ENCODE peak calls at places on chromosomes 2 and 18, in nine cellular contexts. One of them, this sample, is unnamed.
A peak's percentile ranks its signal among the peaks of the same experiment; 100 is the strongest.

GRCh38 chr2:238963164-238963969 is 115.5 kb downstream of the TWIST2 start:
- DNase-seq in spleen: no peak
- DNase-seq in lower lobe of right lung: no peak
- DNase-seq in ascending aorta: no peak
- DNase-seq in cardiac muscle cell: peak; percentile 35
- DNase-seq in mammary epithelial cell: no peak
- DNase-seq in tibial nerve: no peak
- DNase-seq in uterus: no peak
- DNase-seq in heart right ventricle: no peak
- DNase-seq in this sample: no peak

GRCh38 chr2:239295377-239296019 is 105.3 kb downstream of the HDAC4 start:
- DNase-seq in spleen: no peak
- DNase-seq in lower lobe of right lung: no peak
- DNase-seq in ascending aorta: no peak
- DNase-seq in cardiac muscle cell: no peak
- DNase-seq in mammary epithelial cell: no peak
- DNase-seq in tibial nerve: no peak
- DNase-seq in uterus: no peak
- DNase-seq in heart right ventricle: no peak
- DNase-seq in this sample: no peak

GRCh38 chr2:186319105-186319504 is 167.0 kb upstream of the ZC3H15 start:
- DNase-seq in spleen: no peak
- DNase-seq in lower lobe of right lung: no peak
- DNase-seq in ascending aorta: no peak
- DNase-seq in cardiac muscle cell: no peak
- DNase-seq in mammary epithelial cell: no peak
- DNase-seq in tibial nerve: no peak
- DNase-seq in uterus: no peak
- DNase-seq in heart right ventricle: no peak
- DNase-seq in this sample: no peak

GRCh38 chr2:121790276-121790956 is 35.0 kb downstream of the TSN start:
- DNase-seq in spleen: no peak
- DNase-seq in lower lobe of right lung: no peak
- DNase-seq in ascending aorta: no peak
- DNase-seq in cardiac muscle cell: peak; percentile 86
- DNase-seq in mammary epithelial cell: peak; percentile 87
- DNase-seq in tibial nerve: no peak
- DNase-seq in uterus: no peak
- DNase-seq in heart right ventricle: no peak
- DNase-seq in this sample: no peak

GRCh38 chr2:206693399-206694137 is 24.6 kb downstream of the DYTN start:
- DNase-seq in spleen: no peak
- DNase-seq in lower lobe of right lung: no peak
- DNase-seq in ascending aorta: no peak
- DNase-seq in cardiac muscle cell: peak; percentile 77
- DNase-seq in mammary epithelial cell: peak; percentile 55
- DNase-seq in tibial nerve: no peak
- DNase-seq in uterus: no peak
- DNase-seq in heart right ventricle: peak; percentile 22
- DNase-seq in this sample: peak; percentile 13

GRCh38 chr2:40325111-40325510 is 126.8 kb downstream of the SLC8A1 start:
- DNase-seq in spleen: no peak
- DNase-seq in lower lobe of right lung: no peak
- DNase-seq in ascending aorta: no peak
- DNase-seq in cardiac muscle cell: no peak
- DNase-seq in mammary epithelial cell: no peak
- DNase-seq in tibial nerve: no peak
- DNase-seq in uterus: no peak
- DNase-seq in heart right ventricle: no peak
- DNase-seq in this sample: no peak

GRCh38 chr2:138205281-138205680 is 241.0 kb downstream of the HNMT start:
- DNase-seq in spleen: no peak
- DNase-seq in lower lobe of right lung: no peak
- DNase-seq in ascending aorta: no peak
- DNase-seq in cardiac muscle cell: no peak
- DNase-seq in mammary epithelial cell: no peak
- DNase-seq in tibial nerve: no peak
- DNase-seq in uterus: no peak
- DNase-seq in heart right ventricle: no peak
- DNase-seq in this sample: no peak

GRCh38 chr2:216606551-216607527 is 26.4 kb upstream of the IGFBP2 start:
- DNase-seq in spleen: peak; percentile 82
- DNase-seq in lower lobe of right lung: no peak
- DNase-seq in ascending aorta: no peak
- DNase-seq in cardiac muscle cell: no peak
- DNase-seq in mammary epithelial cell: no peak
- DNase-seq in tibial nerve: no peak
- DNase-seq in uterus: no peak
- DNase-seq in heart right ventricle: no peak
- DNase-seq in this sample: peak; percentile 25

GRCh38 chr18:42030586-42031182 is 75.7 kb downstream of the PIK3C3 start:
- DNase-seq in spleen: no peak
- DNase-seq in lower lobe of right lung: no peak
- DNase-seq in ascending aorta: no peak
- DNase-seq in cardiac muscle cell: peak; percentile 41
- DNase-seq in mammary epithelial cell: no peak
- DNase-seq in tibial nerve: no peak
- DNase-seq in uterus: no peak
- DNase-seq in heart right ventricle: no peak
- DNase-seq in this sample: no peak

GRCh38 chr2:118134650-118135049 is 46.4 kb downstream of the INSIG2 start:
- DNase-seq in spleen: no peak
- DNase-seq in lower lobe of right lung: no peak
- DNase-seq in ascending aorta: no peak
- DNase-seq in cardiac muscle cell: no peak
- DNase-seq in mammary epithelial cell: no peak
- DNase-seq in tibial nerve: no peak
- DNase-seq in uterus: no peak
- DNase-seq in heart right ventricle: no peak
- DNase-seq in this sample: no peak

GRCh38 chr2:64485302-64485701 is 31.3 kb downstream of the LGALSL start:
- DNase-seq in spleen: no peak
- DNase-seq in lower lobe of right lung: no peak
- DNase-seq in ascending aorta: no peak
- DNase-seq in cardiac muscle cell: no peak
- DNase-seq in mammary epithelial cell: no peak
- DNase-seq in tibial nerve: no peak
- DNase-seq in uterus: no peak
- DNase-seq in heart right ventricle: no peak
- DNase-seq in this sample: no peak

GRCh38 chr2:39620067-39620466 is 45.6 kb upstream of the TMEM178A start:
- DNase-seq in spleen: no peak
- DNase-seq in lower lobe of right lung: peak; percentile 63
- DNase-seq in ascending aorta: peak; percentile 76
- DNase-seq in cardiac muscle cell: peak; percentile 96
- DNase-seq in mammary epithelial cell: peak; percentile 79
- DNase-seq in tibial nerve: no peak
- DNase-seq in uterus: peak; percentile 30
- DNase-seq in heart right ventricle: peak; percentile 46
- DNase-seq in this sample: no peak

GRCh38 chr2:1742680-1743395 is 1.5 kb downstream of the PXDN start:
- DNase-seq in spleen: peak; percentile 77
- DNase-seq in lower lobe of right lung: peak; percentile 76
- DNase-seq in ascending aorta: peak; percentile 95
- DNase-seq in cardiac muscle cell: peak; percentile 96
- DNase-seq in mammary epithelial cell: peak; percentile 90
- DNase-seq in tibial nerve: peak; percentile 79
- DNase-seq in uterus: peak; percentile 88
- DNase-seq in heart right ventricle: peak; percentile 78
- DNase-seq in this sample: no peak

GRCh38 chr2:43897492-43897891 is 58.7 kb downstream of the ABCG8 start:
- DNase-seq in spleen: no peak
- DNase-seq in lower lobe of right lung: no peak
- DNase-seq in ascending aorta: no peak
- DNase-seq in cardiac muscle cell: no peak
- DNase-seq in mammary epithelial cell: no peak
- DNase-seq in tibial nerve: no peak
- DNase-seq in uterus: no peak
- DNase-seq in heart right ventricle: no peak
- DNase-seq in this sample: no peak

GRCh38 chr2:62817995-62818713 is 112.6 kb downstream of the EHBP1 start:
- DNase-seq in spleen: no peak
- DNase-seq in lower lobe of right lung: no peak
- DNase-seq in ascending aorta: no peak
- DNase-seq in cardiac muscle cell: no peak
- DNase-seq in mammary epithelial cell: peak; percentile 67
- DNase-seq in tibial nerve: no peak
- DNase-seq in uterus: no peak
- DNase-seq in heart right ventricle: no peak
- DNase-seq in this sample: no peak

GRCh38 chr18:22179631-22180030 is 10.2 kb downstream of the GATA6 start:
- DNase-seq in spleen: no peak
- DNase-seq in lower lobe of right lung: no peak
- DNase-seq in ascending aorta: no peak
- DNase-seq in cardiac muscle cell: no peak
- DNase-seq in mammary epithelial cell: no peak
- DNase-seq in tibial nerve: no peak
- DNase-seq in uterus: no peak
- DNase-seq in heart right ventricle: no peak
- DNase-seq in this sample: no peak
- H3K27ac ChIP-seq in spleen: peak overlapping the region; percentile 93
- H3K27ac ChIP-seq in lower lobe of right lung: no peak overlapping the region
- H3K27ac ChIP-seq in ascending aorta: peak overlapping the region; percentile 90
- H3K27ac ChIP-seq in cardiac muscle cell: no peak overlapping the region
- H3K27ac ChIP-seq in mammary epithelial cell: no peak overlapping the region
- H3K27ac ChIP-seq in tibial nerve: no peak overlapping the region
- H3K27ac ChIP-seq in uterus: peak overlapping the region; percentile 99
- H3K27ac ChIP-seq in heart right ventricle: peak overlapping the region; percentile 100
- H3K27ac ChIP-seq in this sample: no peak overlapping the region

GRCh38 chr2:174773191-174773590 is 8.9 kb upstream of the CHRNA1 start:
- DNase-seq in spleen: no peak
- DNase-seq in lower lobe of right lung: no peak
- DNase-seq in ascending aorta: no peak
- DNase-seq in cardiac muscle cell: no peak
- DNase-seq in mammary epithelial cell: no peak
- DNase-seq in tibial nerve: no peak
- DNase-seq in uterus: no peak
- DNase-seq in heart right ventricle: no peak
- DNase-seq in this sample: no peak
- TF ChIP-seq CTCF in spleen: no peak
- TF ChIP-seq CTCF in lower lobe of right lung: no peak
- TF ChIP-seq CTCF in ascending aorta: no peak
- TF ChIP-seq CTCF in cardiac muscle cell: no peak
- TF ChIP-seq CTCF in mammary epithelial cell: no peak
- TF ChIP-seq CTCF in tibial nerve: no peak
- TF ChIP-seq CTCF in uterus: no peak
- TF ChIP-seq CTCF in heart right ventricle: no peak
- TF ChIP-seq CTCF in this sample: no peak

GRCh38 chr18:23458830-23459529 is 5.9 kb downstream of the RIOK3 start:
- DNase-seq in spleen: no peak
- DNase-seq in lower lobe of right lung: no peak
- DNase-seq in ascending aorta: no peak
- DNase-seq in cardiac muscle cell: peak; percentile 41
- DNase-seq in mammary epithelial cell: no peak
- DNase-seq in tibial nerve: no peak
- DNase-seq in uterus: no peak
- DNase-seq in heart right ventricle: no peak
- DNase-seq in this sample: no peak

GRCh38 chr18:23459530-23459921 is 6.4 kb downstream of the RIOK3 start:
- DNase-seq in spleen: no peak
- DNase-seq in lower lobe of right lung: no peak
- DNase-seq in ascending aorta: no peak
- DNase-seq in cardiac muscle cell: no peak
- DNase-seq in mammary epithelial cell: no peak
- DNase-seq in tibial nerve: no peak
- DNase-seq in uterus: no peak
- DNase-seq in heart right ventricle: no peak
- DNase-seq in this sample: no peak

GRCh38 chr18:23456835-23457234 is 3.7 kb downstream of the RIOK3 start:
- DNase-seq in spleen: no peak
- DNase-seq in lower lobe of right lung: no peak
- DNase-seq in ascending aorta: no peak
- DNase-seq in cardiac muscle cell: no peak
- DNase-seq in mammary epithelial cell: no peak
- DNase-seq in tibial nerve: no peak
- DNase-seq in uterus: no peak
- DNase-seq in heart right ventricle: no peak
- DNase-seq in this sample: no peak

GRCh38 chr18:23462876-23463275 is 9.8 kb downstream of the RIOK3 start:
- DNase-seq in spleen: no peak
- DNase-seq in lower lobe of right lung: no peak
- DNase-seq in ascending aorta: no peak
- DNase-seq in cardiac muscle cell: peak; percentile 42
- DNase-seq in mammary epithelial cell: no peak
- DNase-seq in tibial nerve: no peak
- DNase-seq in uterus: no peak
- DNase-seq in heart right ventricle: no peak
- DNase-seq in this sample: no peak

DNA sequence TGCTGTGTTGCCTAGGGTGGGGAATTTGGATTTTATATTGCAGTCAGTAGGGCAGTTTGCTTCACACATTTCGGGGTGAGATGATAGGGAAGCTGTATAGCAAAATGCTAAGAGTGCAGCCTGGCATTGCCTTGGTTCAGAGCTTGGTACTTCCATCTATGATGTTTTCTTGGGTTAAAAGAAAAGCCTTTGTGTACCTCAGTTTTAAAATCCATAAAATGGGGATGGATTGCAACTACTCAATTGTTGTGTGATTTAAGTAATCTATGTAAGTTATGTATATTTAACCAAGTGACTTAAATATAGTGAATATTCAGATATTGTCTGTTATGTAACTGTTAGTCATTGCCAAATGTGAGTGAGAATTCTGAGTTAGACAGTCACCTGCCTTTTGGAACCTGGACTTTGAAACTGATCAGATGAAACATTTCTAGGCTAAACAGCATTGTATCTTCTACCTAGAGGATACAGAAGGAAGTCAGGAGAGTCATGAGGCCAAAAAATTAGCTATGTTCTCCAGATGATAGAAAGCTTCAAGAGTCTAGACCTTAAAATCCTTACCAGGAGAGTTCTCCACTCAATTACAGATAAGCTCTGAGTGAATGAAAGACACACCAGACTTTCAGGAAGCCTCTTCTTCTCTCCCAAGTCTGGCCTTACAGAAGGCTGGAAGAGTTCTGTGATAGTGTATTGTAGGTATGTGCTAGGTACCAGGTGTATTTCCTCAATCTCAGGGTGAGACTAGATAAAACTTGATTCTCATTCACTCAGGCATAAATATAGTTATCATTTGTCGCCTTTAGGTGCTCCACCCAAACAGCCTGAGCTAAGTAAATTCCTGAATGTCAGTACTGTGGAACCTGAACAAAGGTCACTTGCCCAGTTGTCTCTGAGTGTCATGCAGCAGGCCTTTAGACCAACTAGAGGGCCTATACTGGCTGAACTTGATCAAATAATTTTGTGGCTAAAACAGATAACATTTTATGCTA is 7.5 kb downstream of the RIOK3 start:
- DNase-seq in spleen: no peak
- DNase-seq in lower lobe of right lung: no peak
- DNase-seq in ascending aorta: no peak
- DNase-seq in cardiac muscle cell: no peak
- DNase-seq in mammary epithelial cell: no peak
- DNase-seq in tibial nerve: no peak
- DNase-seq in uterus: no peak
- DNase-seq in heart right ventricle: no peak
- DNase-seq in this sample: no peak
- H3K27ac ChIP-seq in spleen: no peak overlapping the region
- H3K27ac ChIP-seq in lower lobe of right lung: no peak overlapping the region
- H3K27ac ChIP-seq in ascending aorta: no peak overlapping the region
- H3K27ac ChIP-seq in cardiac muscle cell: peak overlapping the region; percentile 34
- H3K27ac ChIP-seq in mammary epithelial cell: no peak overlapping the region
- H3K27ac ChIP-seq in tibial nerve: no peak overlapping the region
- H3K27ac ChIP-seq in uterus: no peak overlapping the region
- H3K27ac ChIP-seq in heart right ventricle: no peak overlapping the region
- H3K27ac ChIP-seq in this sample: no peak overlapping the region

GRCh38 chr2:134722728-134723127 is 3.9 kb upstream of the TMEM163 start:
- DNase-seq in spleen: no peak
- DNase-seq in lower lobe of right lung: no peak
- DNase-seq in ascending aorta: no peak
- DNase-seq in cardiac muscle cell: no peak
- DNase-seq in mammary epithelial cell: no peak
- DNase-seq in tibial nerve: no peak
- DNase-seq in uterus: no peak
- DNase-seq in heart right ventricle: no peak
- DNase-seq in this sample: no peak
- TF ChIP-seq CTCF in spleen: no peak
- TF ChIP-seq CTCF in lower lobe of right lung: no peak
- TF ChIP-seq CTCF in ascending aorta: no peak
- TF ChIP-seq CTCF in cardiac muscle cell: no peak
- TF ChIP-seq CTCF in mammary epithelial cell: peak; percentile 12
- TF ChIP-seq CTCF in tibial nerve: no peak
- TF ChIP-seq CTCF in uterus: no peak
- TF ChIP-seq CTCF in heart right ventricle: no peak
- TF ChIP-seq CTCF in this sample: no peak

This sample was measured in CD8-positive, alpha-beta T cell.